ENCODE peak calls at places on chromosomes 12 and 14, in six cellular contexts. N is coronary artery, E is hepatocyte, Q is thoracic aorta, H is nephron progenitor cell, A is GM06990. F is an unnamed sample.

GRCh38 chr14:100532916-100533630 is 54.1 kb downstream of the BEGAIN start:
- DNase-seq in N (no peak), E (no peak), Q (no peak), H (no peak), A (no peak), F (no peak)

GRCh38 chr14:77542349-77543239 is 44.0 kb upstream of the ISM2 start:
- DNase-seq in N (no peak), E (peak), Q (no peak), H (no peak), A (peak), F (no peak)

GRCh38 chr12:24880732-24881131 is 68.2 kb downstream of the BCAT1 start:
- DNase-seq in N (no peak), E (no peak), Q (no peak), H (no peak), A (no peak), F (no peak)

GRCh38 chr14:92686763-92687427 is 61.5 kb downstream of the LGMN start:
- DNase-seq in N (no peak), E (peak), Q (no peak), H (peak), A (peak), F (peak)

GRCh38 chr12:40618621-40619020 is 73.6 kb upstream of the CNTN1 start:
- DNase-seq in N (no peak), E (no peak), Q (no peak), H (no peak), A (no peak), F (no peak)

GRCh38 chr14:101077511-101078074 is 174.1 kb upstream of the RTL1 start:
- DNase-seq in N (peak), E (peak), Q (no peak), H (peak), A (no peak), F (no peak)

GRCh38 chr12:26845057-26845666 is 12.2 kb upstream of the ITPR2 start:
- DNase-seq in N (no peak), E (peak), Q (peak), H (peak), A (no peak), F (peak)

GRCh38 chr12:55703976-55704761 is 3.5 kb downstream of the ITGA7 start:
- DNase-seq in N (peak), E (no peak), Q (no peak), H (no peak), A (no peak), F (no peak)

GRCh38 chr14:20830831-20831230 is 28.2 kb upstream of the RNASE1 start:
- DNase-seq in N (no peak), E (no peak), Q (no peak), H (no peak), A (no peak), F (no peak)

GRCh38 chr12:76637807-76638206 is 78.2 kb upstream of the OSBPL8 start:
- DNase-seq in N (no peak), E (no peak), Q (no peak), H (no peak), A (no peak), F (no peak)

GRCh38 chr12:38911611-38912010 is 6.2 kb upstream of the CPNE8 start:
- DNase-seq in N (no peak), E (peak), Q (no peak), H (no peak), A (no peak), F (no peak)

GRCh38 chr12:80099259-80099658 is at the start of gene OTOGL:
- DNase-seq in N (no peak), E (no peak), Q (no peak), H (no peak), A (no peak), F (no peak)

GRCh38 chr12:47979686-47980085 is 16.3 kb downstream of the TMEM106C start:
- DNase-seq in N (no peak), E (no peak), Q (no peak), H (no peak), A (no peak), F (no peak)

GRCh38 chr12:31702047-31702446 is 26.8 kb downstream of the AMN1 start:
- DNase-seq in N (no peak), E (peak), Q (no peak), H (no peak), A (no peak), F (no peak)

GRCh38 chr12:115872919-115873357 is 404.6 kb downstream of the MED13L start:
- DNase-seq in N (no peak), E (peak), Q (no peak), H (no peak), A (no peak), F (no peak)

GRCh38 chr14:75454963-75455546 is 27.2 kb downstream of the JDP2 start:
- DNase-seq in N (no peak), E (peak), Q (no peak), H (no peak), A (no peak), F (no peak)

GRCh38 chr14:102849522-102850379 is 72.5 kb downstream of the TRAF3 start:
- DNase-seq in N (no peak), E (peak), Q (no peak), H (no peak), A (no peak), F (peak)

GRCh38 chr14:51082394-51082793 is 12.5 kb downstream of the TRIM9 start:
- DNase-seq in N (no peak), E (no peak), Q (no peak), H (no peak), A (no peak), F (no peak)

GRCh38 chr12:13041224-13041623 is 3.0 kb upstream of the FAM234B start:
- DNase-seq in N (no peak), E (no peak), Q (no peak), H (no peak), A (no peak), F (no peak)

GRCh38 chr12:124660846-124661245 is 93.4 kb upstream of the NCOR2 start:
- DNase-seq in N (no peak), E (no peak), Q (no peak), H (peak), A (no peak), F (no peak)

GRCh38 chr14:29463727-29464370 is 463.8 kb downstream of the PRKD1 start:
- DNase-seq in N (no peak), E (no peak), Q (no peak), H (no peak), A (no peak), F (no peak)

GRCh38 chr12:110301065-110301806 is 20.2 kb downstream of the ATP2A2 start:
- DNase-seq in N (no peak), E (no peak), Q (no peak), H (no peak), A (no peak), F (no peak)

GRCh38 chr14:56199095-56199975 is 81.1 kb downstream of the PELI2 start:
- DNase-seq in N (no peak), E (peak), Q (no peak), H (no peak), A (peak), F (no peak)

GRCh38 chr14:41817626-41818025 is 210.9 kb downstream of the LRFN5 start:
- DNase-seq in N (no peak), E (no peak), Q (no peak), H (no peak), A (no peak), F (no peak)

GRCh38 chr14:102209224-102209966 is 69.7 kb downstream of the WDR20 start:
- DNase-seq in N (no peak), E (peak), Q (no peak), H (peak), A (no peak), F (no peak)

GRCh38 chr14:55052259-55052930 is 948 bp downstream of the MAPK1IP1L start:
- DNase-seq in N (no peak), E (peak), Q (no peak), H (no peak), A (no peak), F (no peak)

GRCh38 chr14:37991027-37991426 is 216.7 kb upstream of the SSTR1 start:
- DNase-seq in N (no peak), E (no peak), Q (no peak), H (no peak), A (no peak), F (no peak)

GRCh38 chr14:99028041-99028440 is 244.0 kb downstream of the BCL11B start:
- DNase-seq in N (peak), E (no peak), Q (no peak), H (no peak), A (no peak), F (no peak)

GRCh38 chr12:13230500-13230899 is 34.0 kb downstream of the EMP1 start:
- DNase-seq in N (no peak), E (no peak), Q (no peak), H (no peak), A (no peak), F (no peak)

GRCh38 chr14:21104448-21105060 is 3.7 kb downstream of the TMEM253 start:
- DNase-seq in N (peak), E (peak), Q (no peak), H (peak), A (no peak), F (peak)

GRCh38 chr12:114285554-114285953 is 120.4 kb downstream of the TBX5 start:
- DNase-seq in N (no peak), E (no peak), Q (no peak), H (no peak), A (no peak), F (no peak)

GRCh38 chr14:26867171-26867757 is 269.4 kb upstream of the NOVA1 start:
- DNase-seq in N (no peak), E (peak), Q (no peak), H (no peak), A (no peak), F (no peak)

GRCh38 chr12:131459666-131460365 is 251.1 kb upstream of the SFSWAP start:
- DNase-seq in N (no peak), E (no peak), Q (no peak), H (no peak), A (no peak), F (no peak)

GRCh38 chr14:86646688-86647687 is 1117.0 kb downstream of the FLRT2 start:
- DNase-seq in N (no peak), E (no peak), Q (no peak), H (no peak), A (no peak), F (no peak)
- TF ChIP-seq CTCF in N (no peak), E (no peak), Q (no peak), H (no peak), A (peak), F (no peak)

GRCh38 chr12:11836964-11837286 is 187.5 kb downstream of the ETV6 start:
- DNase-seq in N (no peak), E (no peak), Q (no peak), H (no peak), A (no peak), F (no peak)

GRCh38 chr12:11836282-11836963 is 186.9 kb downstream of the ETV6 start:
- DNase-seq in N (no peak), E (no peak), Q (no peak), H (no peak), A (peak), F (peak)

GRCh38 chr12:11839093-11839641 is 189.7 kb downstream of the ETV6 start:
- DNase-seq in N (no peak), E (no peak), Q (peak), H (no peak), A (no peak), F (no peak)

GRCh38 chr12:11838403-11838802 is 188.9 kb downstream of the ETV6 start:
- DNase-seq in N (no peak), E (no peak), Q (no peak), H (no peak), A (no peak), F (no peak)

GRCh38 chr12:11837318-11837934 is 188.0 kb downstream of the ETV6 start:
- DNase-seq in N (no peak), E (no peak), Q (no peak), H (no peak), A (no peak), F (no peak)
- TF ChIP-seq CTCF in N (no peak), E (no peak), Q (no peak), H (no peak), A (no peak), F (no peak)

GRCh38 chr12:53383258-53383657 is 3.3 kb downstream of the SP1 start:
- DNase-seq in N (no peak), E (no peak), Q (no peak), H (no peak), A (no peak), F (no peak)

GRCh38 chr12:53379389-53380103 is 430 bp upstream of the SP1 start:
- DNase-seq in N (peak), E (peak), Q (peak), H (peak), A (peak), F (peak)

GRCh38 chr12:53380797-53381738 is 1.1 kb downstream of the SP1 start:
- DNase-seq in N (no peak), E (no peak), Q (no peak), H (peak), A (no peak), F (no peak)

GRCh38 chr12:53380104-53380796 is at the start of gene SP1:
- DNase-seq in N (peak), E (peak), Q (peak), H (peak), A (peak), F (peak)

GRCh38 chr12:53381739-53382630 is 2.0 kb downstream of the SP1 start:
- DNase-seq in N (no peak), E (peak), Q (no peak), H (peak), A (peak), F (peak)
- TF ChIP-seq CTCF in N (no peak), E (peak), Q (peak), H (peak), A (peak), F (peak)

DNA sequence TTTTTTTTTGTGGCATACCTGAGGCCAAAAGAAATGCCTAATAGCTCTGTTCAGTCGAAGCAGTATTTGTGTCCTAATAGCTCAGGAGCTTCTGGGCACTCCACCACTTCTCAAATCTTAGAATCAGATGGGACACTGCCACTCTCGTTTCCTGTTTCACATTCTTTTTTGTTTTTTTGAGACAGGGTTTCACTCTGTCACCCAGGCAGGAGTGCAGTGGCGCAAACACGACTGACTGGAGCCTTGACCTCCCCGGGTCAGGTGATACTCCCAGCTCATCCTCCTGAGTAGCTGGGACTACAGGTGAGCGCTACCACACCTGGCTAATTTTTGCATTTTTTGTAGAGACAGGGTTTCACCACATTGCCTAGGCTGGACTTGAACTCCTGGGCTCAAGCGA is 52.7 kb downstream of the SPPL3 start:
- DNase-seq in N (no peak), E (no peak), Q (no peak), H (no peak), A (peak), F (peak)
- TF ChIP-seq CTCF in N (no peak), E (no peak), Q (no peak), H (no peak), A (no peak), F (no peak)

GRCh38 chr12:69130064-69130463 is 109.3 kb upstream of the CPSF6 start:
- DNase-seq in N (no peak), E (no peak), Q (no peak), H (no peak), A (no peak), F (no peak)
- TF ChIP-seq CTCF in N (no peak), E (no peak), Q (no peak), H (no peak), A (peak), F (no peak)